ENCODE peak calls at places on chromosomes 2 and 18, in seven cellular contexts. One of them, this sample, is unnamed.

GRCh38 chr2:226794751-226795171 is 4.9 kb downstream of the IRS1 start:
- DNase-seq in GM12878: no peak
- DNase-seq in K562: no peak
- DNase-seq in HCT116: no peak
- DNase-seq in SK-N-SH: peak
- DNase-seq in HepG2: no peak
- DNase-seq in H1: no peak
- DNase-seq in this sample: no peak

GRCh38 chr2:38750011-38750792 is 959 bp downstream of the SRSF7 start:
- DNase-seq in GM12878: no peak
- DNase-seq in K562: peak
- DNase-seq in HCT116: no peak
- DNase-seq in SK-N-SH: peak
- DNase-seq in HepG2: no peak
- DNase-seq in H1: no peak
- DNase-seq in this sample: peak

GRCh38 chr2:3317277-3317685 is 60.3 kb downstream of the EIPR1 start:
- DNase-seq in GM12878: no peak
- DNase-seq in K562: no peak
- DNase-seq in HCT116: no peak
- DNase-seq in SK-N-SH: no peak
- DNase-seq in HepG2: no peak
- DNase-seq in H1: no peak
- DNase-seq in this sample: no peak

GRCh38 chr2:102304711-102305591 is 6.4 kb upstream of the IL1RL1 start:
- DNase-seq in GM12878: no peak
- DNase-seq in K562: no peak
- DNase-seq in HCT116: no peak
- DNase-seq in SK-N-SH: no peak
- DNase-seq in HepG2: no peak
- DNase-seq in H1: no peak
- DNase-seq in this sample: no peak

GRCh38 chr18:49170145-49170544 is 219.4 kb upstream of the SMAD7 start:
- DNase-seq in GM12878: no peak
- DNase-seq in K562: no peak
- DNase-seq in HCT116: no peak
- DNase-seq in SK-N-SH: no peak
- DNase-seq in HepG2: no peak
- DNase-seq in H1: no peak
- DNase-seq in this sample: no peak

GRCh38 chr2:193810533-193810932 is 1615.8 kb upstream of the TMEFF2 start:
- DNase-seq in GM12878: no peak
- DNase-seq in K562: no peak
- DNase-seq in HCT116: no peak
- DNase-seq in SK-N-SH: no peak
- DNase-seq in HepG2: no peak
- DNase-seq in H1: no peak
- DNase-seq in this sample: no peak

GRCh38 chr2:174022431-174022830 is 57.3 kb upstream of the SP3 start:
- DNase-seq in GM12878: no peak
- DNase-seq in K562: no peak
- DNase-seq in HCT116: no peak
- DNase-seq in SK-N-SH: no peak
- DNase-seq in HepG2: no peak
- DNase-seq in H1: no peak
- DNase-seq in this sample: no peak

GRCh38 chr2:148981350-148981749 is 57.1 kb upstream of the LYPD6B start:
- DNase-seq in GM12878: no peak
- DNase-seq in K562: no peak
- DNase-seq in HCT116: peak
- DNase-seq in SK-N-SH: no peak
- DNase-seq in HepG2: no peak
- DNase-seq in H1: no peak
- DNase-seq in this sample: no peak

GRCh38 chr2:46569061-46569560 is 89.7 kb downstream of the TMEM247 start:
- DNase-seq in GM12878: peak
- DNase-seq in K562: no peak
- DNase-seq in HCT116: no peak
- DNase-seq in SK-N-SH: no peak
- DNase-seq in HepG2: no peak
- DNase-seq in H1: no peak
- DNase-seq in this sample: no peak

GRCh38 chr2:144201868-144202468 is 318.0 kb downstream of the ZEB2 start:
- DNase-seq in GM12878: no peak
- DNase-seq in K562: no peak
- DNase-seq in HCT116: no peak
- DNase-seq in SK-N-SH: no peak
- DNase-seq in HepG2: no peak
- DNase-seq in H1: no peak
- DNase-seq in this sample: no peak

GRCh38 chr2:69946351-69947077 is 14.9 kb downstream of the ASPRV1 start:
- DNase-seq in GM12878: peak
- DNase-seq in K562: no peak
- DNase-seq in HCT116: peak
- DNase-seq in SK-N-SH: no peak
- DNase-seq in HepG2: peak
- DNase-seq in H1: no peak
- DNase-seq in this sample: no peak

GRCh38 chr2:15713475-15713874 is 121.8 kb downstream of the DDX1 start:
- DNase-seq in GM12878: no peak
- DNase-seq in K562: no peak
- DNase-seq in HCT116: no peak
- DNase-seq in SK-N-SH: no peak
- DNase-seq in HepG2: no peak
- DNase-seq in H1: no peak
- DNase-seq in this sample: no peak

GRCh38 chr2:68605939-68606338 is 37.4 kb upstream of the PROKR1 start:
- DNase-seq in GM12878: no peak
- DNase-seq in K562: no peak
- DNase-seq in HCT116: no peak
- DNase-seq in SK-N-SH: no peak
- DNase-seq in HepG2: no peak
- DNase-seq in H1: no peak
- DNase-seq in this sample: no peak

GRCh38 chr2:30566675-30567074 is 119.6 kb downstream of the LCLAT1 start:
- DNase-seq in GM12878: no peak
- DNase-seq in K562: no peak
- DNase-seq in HCT116: no peak
- DNase-seq in SK-N-SH: no peak
- DNase-seq in HepG2: no peak
- DNase-seq in H1: no peak
- DNase-seq in this sample: no peak

GRCh38 chr2:145431181-145431951 is 911.4 kb upstream of the ZEB2 start:
- DNase-seq in GM12878: no peak
- DNase-seq in K562: no peak
- DNase-seq in HCT116: no peak
- DNase-seq in SK-N-SH: peak
- DNase-seq in HepG2: peak
- DNase-seq in H1: peak
- DNase-seq in this sample: peak

GRCh38 chr2:184154438-184154837 is 443.9 kb upstream of the ZNF804A start:
- DNase-seq in GM12878: no peak
- DNase-seq in K562: no peak
- DNase-seq in HCT116: no peak
- DNase-seq in SK-N-SH: no peak
- DNase-seq in HepG2: no peak
- DNase-seq in H1: no peak
- DNase-seq in this sample: no peak

DNA sequence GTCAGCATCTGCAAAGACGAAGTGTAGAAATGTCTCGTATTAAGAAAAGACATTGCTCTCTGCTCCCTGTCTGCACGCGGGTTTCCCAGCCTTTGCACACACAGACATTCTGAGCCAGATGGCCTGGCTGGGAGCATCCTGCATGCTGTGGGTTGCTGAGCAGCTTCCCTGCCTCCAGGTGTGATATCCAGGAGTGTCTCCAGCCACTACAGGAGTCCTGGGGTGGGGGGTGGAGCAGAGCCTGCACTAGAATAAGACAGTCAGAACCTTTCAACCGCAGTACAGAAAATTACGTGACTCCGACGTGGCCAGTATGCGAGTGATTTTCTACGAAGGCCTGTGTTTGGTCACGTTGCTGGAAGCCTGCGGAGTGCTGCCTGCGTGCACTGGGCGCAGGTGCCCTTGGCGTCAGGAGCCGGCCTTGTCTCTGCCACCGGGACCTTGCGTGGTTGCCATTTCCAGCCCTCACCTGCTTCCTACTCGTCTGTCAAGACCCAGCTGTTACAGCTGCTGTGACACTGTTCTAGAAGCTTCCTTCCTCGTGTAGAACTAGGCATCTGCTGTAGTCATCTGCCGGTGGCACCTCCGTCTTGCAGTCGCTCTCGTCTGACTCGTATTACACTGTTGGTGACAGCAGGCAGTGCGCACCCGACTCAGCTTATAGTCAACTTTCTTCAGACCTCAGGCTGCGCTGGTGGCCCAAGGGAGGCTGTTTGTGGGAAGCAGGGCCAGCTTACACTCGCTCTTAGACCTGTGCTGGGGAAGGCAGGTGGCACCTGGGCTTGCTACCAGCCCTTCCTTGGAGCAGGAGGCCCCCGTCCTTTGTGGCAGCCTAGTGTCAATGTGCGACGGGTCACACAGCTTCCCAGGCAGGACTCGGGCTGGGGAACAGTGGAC is 11.2 kb downstream of the CTDP1 start:
- DNase-seq in GM12878: no peak
- DNase-seq in K562: no peak
- DNase-seq in HCT116: no peak
- DNase-seq in SK-N-SH: peak
- DNase-seq in HepG2: no peak
- DNase-seq in H1: no peak
- DNase-seq in this sample: no peak
- TF ChIP-seq JUND in GM12878: no peak
- TF ChIP-seq JUND in K562: no peak
- TF ChIP-seq JUND in HCT116: no peak
- TF ChIP-seq JUND in SK-N-SH: no peak
- TF ChIP-seq JUND in HepG2: no peak
- TF ChIP-seq JUND in H1: no peak
- TF ChIP-seq JUND in this sample: no peak

DNA sequence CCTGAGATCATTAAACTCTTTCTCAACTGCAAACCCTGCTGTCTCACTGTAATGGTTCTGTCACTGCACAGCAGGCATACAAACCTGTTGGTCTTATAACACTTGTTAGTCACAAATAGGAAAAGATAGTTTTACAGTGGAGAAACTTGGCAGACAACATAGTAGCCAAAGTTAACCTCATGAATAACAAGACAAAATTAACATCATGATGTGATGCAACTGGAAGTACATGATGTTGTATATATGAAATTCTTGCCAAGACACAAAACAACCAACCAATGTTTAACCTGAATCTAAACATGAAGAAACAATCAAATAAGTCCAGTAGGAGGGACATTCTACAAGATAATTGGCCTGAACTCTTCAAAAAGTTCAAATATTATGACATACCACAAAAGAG is 189.3 kb downstream of the RNF152 start:
- DNase-seq in GM12878: no peak
- DNase-seq in K562: no peak
- DNase-seq in HCT116: no peak
- DNase-seq in SK-N-SH: no peak
- DNase-seq in HepG2: no peak
- DNase-seq in H1: no peak
- DNase-seq in this sample: no peak
- TF ChIP-seq JUND in GM12878: no peak
- TF ChIP-seq JUND in K562: no peak
- TF ChIP-seq JUND in HCT116: no peak
- TF ChIP-seq JUND in SK-N-SH: no peak
- TF ChIP-seq JUND in HepG2: no peak
- TF ChIP-seq JUND in H1: no peak
- TF ChIP-seq JUND in this sample: no peak

DNA sequence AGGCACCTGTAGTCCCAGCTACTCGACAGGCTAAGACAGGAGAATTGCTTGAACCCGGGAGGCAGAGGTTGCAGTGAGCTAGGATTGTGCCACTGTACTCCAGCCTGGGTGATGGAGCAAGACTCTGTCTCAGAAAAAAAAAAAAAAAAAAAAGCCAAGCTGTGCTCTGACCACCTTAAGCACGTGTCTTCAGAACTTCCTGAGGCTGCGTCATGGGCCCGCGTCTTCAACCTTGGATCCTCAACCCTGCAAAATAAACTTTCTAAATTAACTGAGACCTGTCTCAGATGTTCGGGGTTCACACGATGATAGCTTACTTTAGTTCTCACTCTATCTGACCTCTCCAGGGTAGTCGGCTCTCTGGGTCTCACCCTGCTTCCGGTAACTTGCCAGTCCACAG is 65.8 kb upstream of the CABLES1 start:
- DNase-seq in GM12878: no peak
- DNase-seq in K562: no peak
- DNase-seq in HCT116: no peak
- DNase-seq in SK-N-SH: no peak
- DNase-seq in HepG2: no peak
- DNase-seq in H1: no peak
- DNase-seq in this sample: no peak
- TF ChIP-seq JUND in GM12878: no peak
- TF ChIP-seq JUND in K562: no peak
- TF ChIP-seq JUND in HCT116: no peak
- TF ChIP-seq JUND in SK-N-SH: no peak
- TF ChIP-seq JUND in HepG2: no peak
- TF ChIP-seq JUND in H1: no peak
- TF ChIP-seq JUND in this sample: no peak

GRCh38 chr2:237702439-237703397 is 75.3 kb downstream of the LRRFIP1 start:
- DNase-seq in GM12878: no peak
- DNase-seq in K562: no peak
- DNase-seq in HCT116: no peak
- DNase-seq in SK-N-SH: peak
- DNase-seq in HepG2: no peak
- DNase-seq in H1: no peak
- DNase-seq in this sample: no peak

GRCh38 chr2:237699870-237700582 is 72.6 kb downstream of the LRRFIP1 start:
- DNase-seq in GM12878: no peak
- DNase-seq in K562: no peak
- DNase-seq in HCT116: no peak
- DNase-seq in SK-N-SH: no peak
- DNase-seq in HepG2: no peak
- DNase-seq in H1: no peak
- DNase-seq in this sample: no peak

GRCh38 chr2:237700583-237701032 is 73.2 kb downstream of the LRRFIP1 start:
- DNase-seq in GM12878: peak
- DNase-seq in K562: no peak
- DNase-seq in HCT116: no peak
- DNase-seq in SK-N-SH: peak
- DNase-seq in HepG2: no peak
- DNase-seq in H1: no peak
- DNase-seq in this sample: no peak

GRCh38 chr2:237701033-237701858 is 73.9 kb downstream of the LRRFIP1 start:
- DNase-seq in GM12878: no peak
- DNase-seq in K562: no peak
- DNase-seq in HCT116: no peak
- DNase-seq in SK-N-SH: no peak
- DNase-seq in HepG2: no peak
- DNase-seq in H1: no peak
- DNase-seq in this sample: no peak

GRCh38 chr2:237701859-237702370 is 74.5 kb downstream of the LRRFIP1 start:
- DNase-seq in GM12878: no peak
- DNase-seq in K562: no peak
- DNase-seq in HCT116: no peak
- DNase-seq in SK-N-SH: peak
- DNase-seq in HepG2: no peak
- DNase-seq in H1: no peak
- DNase-seq in this sample: no peak
- TF ChIP-seq JUND in GM12878: no peak
- TF ChIP-seq JUND in K562: no peak
- TF ChIP-seq JUND in HCT116: no peak
- TF ChIP-seq JUND in SK-N-SH: no peak
- TF ChIP-seq JUND in HepG2: no peak
- TF ChIP-seq JUND in H1: no peak
- TF ChIP-seq JUND in this sample: no peak